ENCODE peak calls at places on chromosomes 7 and 10, in nine cellular contexts. One of them, this sample, is unnamed.

GRCh38 chr7:47441796-47442744 is 139.8 kb downstream of the TNS3 start:
- DNase-seq in activated naive CD4-positive, alpha-beta T cell treated with anti-CD3 and anti-CD28 coated beads, Interleukin-2, amount 10 ng/mL, durations not matched to agents 7 days and 5 days: no peak
- DNase-seq in CD8-positive, alpha-beta memory T cell: no peak
- DNase-seq in HTR-8/SVneo: no peak
- DNase-seq in fibroblast of lung: no peak
- DNase-seq in posterior cingulate gyrus: no peak
- DNase-seq in NCI-H2107: no peak
- DNase-seq in iris pigment epithelial cell: peak
- DNase-seq in NCI-H1048: no peak
- DNase-seq in this sample: peak

GRCh38 chr10:78747366-78747955 is 321.3 kb upstream of the ZMIZ1 start:
- DNase-seq in NCI-H1048: no peak
- DNase-seq in NCI-H2107: no peak
- DNase-seq in activated naive CD4-positive, alpha-beta T cell treated with anti-CD3 and anti-CD28 coated beads, Interleukin-2, amount 10 ng/mL, durations not matched to agents 7 days and 5 days: no peak
- DNase-seq in CD8-positive, alpha-beta memory T cell: no peak
- DNase-seq in iris pigment epithelial cell: no peak
- DNase-seq in fibroblast of lung: no peak
- DNase-seq in posterior cingulate gyrus: peak
- DNase-seq in HTR-8/SVneo: no peak
- DNase-seq in this sample: no peak

GRCh38 chr7:33054261-33054964 is 8.2 kb downstream of the NT5C3A start:
- DNase-seq in NCI-H1048: no peak
- DNase-seq in HTR-8/SVneo: no peak
- DNase-seq in NCI-H2107: no peak
- DNase-seq in fibroblast of lung: no peak
- DNase-seq in CD8-positive, alpha-beta memory T cell: no peak
- DNase-seq in iris pigment epithelial cell: peak
- DNase-seq in activated naive CD4-positive, alpha-beta T cell treated with anti-CD3 and anti-CD28 coated beads, Interleukin-2, amount 10 ng/mL, durations not matched to agents 7 days and 5 days: no peak
- DNase-seq in posterior cingulate gyrus: no peak
- DNase-seq in this sample: no peak

GRCh38 chr7:52925332-52925731 is 110.1 kb upstream of the POM121L12 start:
- DNase-seq in iris pigment epithelial cell: no peak
- DNase-seq in NCI-H1048: no peak
- DNase-seq in NCI-H2107: no peak
- DNase-seq in CD8-positive, alpha-beta memory T cell: no peak
- DNase-seq in posterior cingulate gyrus: no peak
- DNase-seq in HTR-8/SVneo: no peak
- DNase-seq in activated naive CD4-positive, alpha-beta T cell treated with anti-CD3 and anti-CD28 coated beads, Interleukin-2, amount 10 ng/mL, durations not matched to agents 7 days and 5 days: no peak
- DNase-seq in fibroblast of lung: no peak
- DNase-seq in this sample: no peak

GRCh38 chr7:94632338-94633024 is 23.5 kb downstream of the SGCE start:
- DNase-seq in CD8-positive, alpha-beta memory T cell: no peak
- DNase-seq in posterior cingulate gyrus: no peak
- DNase-seq in NCI-H2107: no peak
- DNase-seq in HTR-8/SVneo: no peak
- DNase-seq in activated naive CD4-positive, alpha-beta T cell treated with anti-CD3 and anti-CD28 coated beads, Interleukin-2, amount 10 ng/mL, durations not matched to agents 7 days and 5 days: no peak
- DNase-seq in NCI-H1048: no peak
- DNase-seq in fibroblast of lung: peak
- DNase-seq in iris pigment epithelial cell: peak
- DNase-seq in this sample: peak

GRCh38 chr7:44306608-44307007 is 18.8 kb downstream of the CAMK2B start:
- DNase-seq in posterior cingulate gyrus: no peak
- DNase-seq in HTR-8/SVneo: no peak
- DNase-seq in activated naive CD4-positive, alpha-beta T cell treated with anti-CD3 and anti-CD28 coated beads, Interleukin-2, amount 10 ng/mL, durations not matched to agents 7 days and 5 days: no peak
- DNase-seq in NCI-H2107: no peak
- DNase-seq in iris pigment epithelial cell: no peak
- DNase-seq in fibroblast of lung: no peak
- DNase-seq in NCI-H1048: no peak
- DNase-seq in CD8-positive, alpha-beta memory T cell: no peak
- DNase-seq in this sample: no peak

GRCh38 chr7:106071999-106072714 is 40.0 kb downstream of the SYPL1 start:
- DNase-seq in NCI-H2107: no peak
- DNase-seq in fibroblast of lung: no peak
- DNase-seq in iris pigment epithelial cell: peak
- DNase-seq in CD8-positive, alpha-beta memory T cell: no peak
- DNase-seq in HTR-8/SVneo: no peak
- DNase-seq in activated naive CD4-positive, alpha-beta T cell treated with anti-CD3 and anti-CD28 coated beads, Interleukin-2, amount 10 ng/mL, durations not matched to agents 7 days and 5 days: no peak
- DNase-seq in posterior cingulate gyrus: no peak
- DNase-seq in NCI-H1048: no peak
- DNase-seq in this sample: peak

GRCh38 chr10:88889559-88890337 is 9.7 kb downstream of the STAMBPL1 start:
- DNase-seq in HTR-8/SVneo: no peak
- DNase-seq in NCI-H1048: no peak
- DNase-seq in posterior cingulate gyrus: no peak
- DNase-seq in iris pigment epithelial cell: no peak
- DNase-seq in CD8-positive, alpha-beta memory T cell: no peak
- DNase-seq in NCI-H2107: no peak
- DNase-seq in fibroblast of lung: no peak
- DNase-seq in activated naive CD4-positive, alpha-beta T cell treated with anti-CD3 and anti-CD28 coated beads, Interleukin-2, amount 10 ng/mL, durations not matched to agents 7 days and 5 days: no peak
- DNase-seq in this sample: no peak

GRCh38 chr10:29946953-29947700 is 112.3 kb downstream of the JCAD start:
- DNase-seq in iris pigment epithelial cell: peak
- DNase-seq in HTR-8/SVneo: peak
- DNase-seq in NCI-H1048: no peak
- DNase-seq in posterior cingulate gyrus: no peak
- DNase-seq in fibroblast of lung: peak
- DNase-seq in NCI-H2107: no peak
- DNase-seq in CD8-positive, alpha-beta memory T cell: no peak
- DNase-seq in activated naive CD4-positive, alpha-beta T cell treated with anti-CD3 and anti-CD28 coated beads, Interleukin-2, amount 10 ng/mL, durations not matched to agents 7 days and 5 days: no peak
- DNase-seq in this sample: peak

GRCh38 chr10:114372179-114372578 is 32.1 kb downstream of the AFAP1L2 start:
- DNase-seq in NCI-H1048: no peak
- DNase-seq in HTR-8/SVneo: no peak
- DNase-seq in NCI-H2107: no peak
- DNase-seq in iris pigment epithelial cell: no peak
- DNase-seq in activated naive CD4-positive, alpha-beta T cell treated with anti-CD3 and anti-CD28 coated beads, Interleukin-2, amount 10 ng/mL, durations not matched to agents 7 days and 5 days: no peak
- DNase-seq in posterior cingulate gyrus: no peak
- DNase-seq in fibroblast of lung: no peak
- DNase-seq in CD8-positive, alpha-beta memory T cell: no peak
- DNase-seq in this sample: no peak

GRCh38 chr7:113491305-113491704 is 373.0 kb upstream of the SMIM30 start:
- DNase-seq in iris pigment epithelial cell: no peak
- DNase-seq in NCI-H1048: no peak
- DNase-seq in activated naive CD4-positive, alpha-beta T cell treated with anti-CD3 and anti-CD28 coated beads, Interleukin-2, amount 10 ng/mL, durations not matched to agents 7 days and 5 days: no peak
- DNase-seq in CD8-positive, alpha-beta memory T cell: no peak
- DNase-seq in fibroblast of lung: no peak
- DNase-seq in posterior cingulate gyrus: no peak
- DNase-seq in NCI-H2107: no peak
- DNase-seq in HTR-8/SVneo: no peak
- DNase-seq in this sample: no peak

GRCh38 chr7:53397911-53398310 is 362.5 kb downstream of the POM121L12 start:
- DNase-seq in iris pigment epithelial cell: no peak
- DNase-seq in fibroblast of lung: no peak
- DNase-seq in activated naive CD4-positive, alpha-beta T cell treated with anti-CD3 and anti-CD28 coated beads, Interleukin-2, amount 10 ng/mL, durations not matched to agents 7 days and 5 days: no peak
- DNase-seq in CD8-positive, alpha-beta memory T cell: no peak
- DNase-seq in NCI-H2107: no peak
- DNase-seq in posterior cingulate gyrus: no peak
- DNase-seq in HTR-8/SVneo: no peak
- DNase-seq in NCI-H1048: no peak
- DNase-seq in this sample: no peak

This sample was measured in astrocyte of the hippocampus.